ENCODE peak calls at places on chromosomes 7 and 10, in ten cellular contexts. I, F, Y, C, W, S, M, Z, J and H are unnamed samples.

GRCh38 chr7:1424041-1424440 is 35.2 kb downstream of the MICALL2 start:
- DNase-seq in I (no peak), F (no peak), Y (no peak), C (no peak), W (no peak), S (no peak), M (no peak), Z (no peak), J (no peak), H (no peak)

GRCh38 chr10:3068968-3069737 is 1.8 kb downstream of the PFKP start:
- DNase-seq in I (no peak), F (peak), Y (no peak), C (no peak), W (no peak), S (no peak), M (no peak), Z (no peak), J (peak), H (peak)

GRCh38 chr10:2921956-2922680 is 145.2 kb upstream of the PFKP start:
- DNase-seq in I (no peak), F (no peak), Y (peak), C (no peak), W (no peak), S (no peak), M (no peak), Z (no peak), J (peak), H (no peak)

GRCh38 chr10:84196083-84196482 is 1.7 kb downstream of the CDHR1 start:
- DNase-seq in I (peak), F (no peak), Y (no peak), C (no peak), W (no peak), S (no peak), M (no peak), Z (no peak), J (no peak), H (no peak)

GRCh38 chr7:87413951-87414381 is 61.5 kb downstream of the ABCB4 start:
- DNase-seq in I (no peak), F (no peak), Y (peak), C (no peak), W (no peak), S (no peak), M (no peak), Z (peak), J (no peak), H (no peak)

GRCh38 chr7:17009007-17009719 is 127.4 kb upstream of the AGR3 start:
- DNase-seq in I (peak), F (no peak), Y (peak), C (no peak), W (no peak), S (no peak), M (no peak), Z (no peak), J (no peak), H (no peak)

GRCh38 chr7:100894860-100895700 is 608 bp downstream of the ACHE start:
- DNase-seq in I (no peak), F (peak), Y (no peak), C (no peak), W (peak), S (peak), M (no peak), Z (peak), J (peak), H (peak)

GRCh38 chr10:94409016-94409657 is 6.8 kb downstream of the TBC1D12 start:
- DNase-seq in I (no peak), F (peak), Y (no peak), C (no peak), W (no peak), S (no peak), M (no peak), Z (no peak), J (no peak), H (no peak)

GRCh38 chr10:122014652-122015248 is 25.8 kb downstream of the TACC2 start:
- DNase-seq in I (no peak), F (no peak), Y (no peak), C (no peak), W (no peak), S (no peak), M (no peak), Z (no peak), J (no peak), H (no peak)

GRCh38 chr10:123666318-123667291 is at the start of gene GPR26:
- DNase-seq in I (no peak), F (peak), Y (no peak), C (no peak), W (no peak), S (no peak), M (no peak), Z (no peak), J (no peak), H (peak)

GRCh38 chr10:27390681-27391080 is 113.4 kb upstream of the RAB18 start:
- DNase-seq in I (no peak), F (no peak), Y (peak), C (no peak), W (no peak), S (no peak), M (no peak), Z (no peak), J (no peak), H (no peak)

GRCh38 chr10:96468845-96469244 is 44.9 kb downstream of the TLL2 start:
- DNase-seq in I (no peak), F (no peak), Y (no peak), C (no peak), W (no peak), S (no peak), M (no peak), Z (no peak), J (no peak), H (no peak)

GRCh38 chr7:178444-178843 is 13.9 kb upstream of the FAM20C start:
- DNase-seq in I (no peak), F (no peak), Y (no peak), C (no peak), W (no peak), S (no peak), M (no peak), Z (no peak), J (no peak), H (no peak)

GRCh38 chr7:4472739-4473138 is 209.4 kb upstream of the FOXK1 start:
- DNase-seq in I (no peak), F (peak), Y (no peak), C (no peak), W (no peak), S (no peak), M (no peak), Z (no peak), J (no peak), H (no peak)

GRCh38 chr10:81135851-81136250 is 598.1 kb downstream of the SH2D4B start:
- DNase-seq in I (no peak), F (no peak), Y (no peak), C (no peak), W (no peak), S (no peak), M (no peak), Z (no peak), J (no peak), H (no peak)

GRCh38 chr10:7090529-7090928 is 320.3 kb downstream of the SFMBT2 start:
- DNase-seq in I (no peak), F (no peak), Y (peak), C (no peak), W (no peak), S (no peak), M (no peak), Z (no peak), J (no peak), H (no peak)

GRCh38 chr10:77104459-77104980 is 533.1 kb downstream of the KCNMA1 start:
- DNase-seq in I (no peak), F (no peak), Y (peak), C (no peak), W (no peak), S (no peak), M (no peak), Z (peak), J (no peak), H (no peak)

GRCh38 chr10:5975641-5976473 is 1.5 kb downstream of the IL15RA start:
- DNase-seq in I (peak), F (no peak), Y (no peak), C (peak), W (no peak), S (no peak), M (no peak), Z (no peak), J (no peak), H (no peak)

GRCh38 chr7:84510501-84510900 is 315.9 kb upstream of the SEMA3A start:
- DNase-seq in I (no peak), F (no peak), Y (peak), C (no peak), W (no peak), S (no peak), M (no peak), Z (no peak), J (no peak), H (no peak)

GRCh38 chr10:97888641-97889262 is 39.1 kb downstream of the GOLGA7B start:
- DNase-seq in I (no peak), F (no peak), Y (peak), C (peak), W (peak), S (no peak), M (no peak), Z (no peak), J (peak), H (no peak)

GRCh38 chr10:32961892-32962369 is 3.9 kb upstream of the ITGB1 start:
- DNase-seq in I (no peak), F (no peak), Y (peak), C (no peak), W (no peak), S (no peak), M (peak), Z (no peak), J (peak), H (no peak)

GRCh38 chr10:120115959-120116358 is 223.4 kb downstream of the SEC23IP start:
- DNase-seq in I (no peak), F (peak), Y (no peak), C (no peak), W (no peak), S (no peak), M (no peak), Z (no peak), J (no peak), H (no peak)

GRCh38 chr10:71714592-71714991 is 5.0 kb downstream of the C10orf105 start:
- DNase-seq in I (no peak), F (no peak), Y (no peak), C (no peak), W (no peak), S (no peak), M (no peak), Z (no peak), J (no peak), H (no peak)

GRCh38 chr7:27647052-27647451 is 15.6 kb downstream of the HIBADH start:
- DNase-seq in I (no peak), F (no peak), Y (peak), C (no peak), W (no peak), S (no peak), M (no peak), Z (no peak), J (no peak), H (no peak)

GRCh38 chr7:47571355-47572100 is 10.4 kb downstream of the TNS3 start:
- DNase-seq in I (no peak), F (no peak), Y (peak), C (peak), W (peak), S (no peak), M (peak), Z (peak), J (peak), H (no peak)

GRCh38 chr7:37433166-37433565 is 15.5 kb downstream of the ELMO1 start:
- DNase-seq in I (no peak), F (no peak), Y (no peak), C (no peak), W (no peak), S (no peak), M (no peak), Z (no peak), J (no peak), H (no peak)

GRCh38 chr7:136925049-136925448 is 56.6 kb downstream of the CHRM2 start:
- DNase-seq in I (no peak), F (no peak), Y (peak), C (no peak), W (no peak), S (no peak), M (no peak), Z (no peak), J (no peak), H (no peak)

GRCh38 chr10:114684085-114684821 is 26.2 kb upstream of the ABLIM1 start:
- DNase-seq in I (no peak), F (no peak), Y (peak), C (peak), W (peak), S (no peak), M (no peak), Z (peak), J (peak), H (no peak)

DNA sequence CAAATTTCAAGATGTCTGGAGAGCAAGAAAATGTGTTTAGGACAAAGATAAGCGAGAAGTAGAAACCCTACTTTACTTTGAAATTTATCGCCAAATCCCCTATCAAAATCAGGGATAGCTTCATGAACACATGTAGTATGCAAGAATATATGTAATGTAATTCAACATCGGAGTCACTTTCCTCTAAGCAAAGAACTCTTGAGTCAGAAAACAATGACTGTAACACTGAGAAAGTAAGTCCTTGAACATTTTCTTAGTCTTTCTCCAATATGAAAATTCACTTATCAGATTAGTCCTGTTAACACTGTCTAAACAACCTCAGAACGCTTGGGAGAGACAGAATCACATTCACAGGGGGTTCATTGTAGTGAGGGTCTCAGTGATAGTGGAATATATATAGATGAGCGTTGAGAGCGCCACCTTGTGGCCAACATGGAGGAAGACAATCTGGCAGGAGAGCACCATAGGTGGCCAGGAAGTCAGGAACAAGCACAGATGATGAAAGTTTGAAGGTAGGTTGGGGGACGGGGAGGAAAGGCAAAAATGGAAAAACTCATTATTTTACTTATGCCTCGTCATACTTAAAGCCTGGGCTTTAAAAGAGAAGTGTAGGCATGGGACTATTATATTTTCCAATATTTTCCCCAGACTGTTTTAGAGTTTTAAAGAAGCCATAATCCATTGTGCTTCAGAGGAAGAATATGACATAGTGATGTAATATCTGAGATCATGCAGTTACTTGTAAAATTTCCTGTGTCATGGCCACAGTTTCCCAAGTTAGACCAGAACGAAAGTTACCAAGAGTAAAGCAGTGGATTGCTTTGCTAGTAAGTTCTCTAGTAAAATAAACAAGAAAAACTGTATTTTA is 115.5 kb upstream of the GNAI1 start:
- DNase-seq in I (no peak), F (peak), Y (peak), C (no peak), W (no peak), S (no peak), M (peak), Z (no peak), J (peak), H (peak)
- TF ChIP-seq CTCF in I (peak), F (peak), Y (peak), C (peak), W (peak), S (no peak), M (peak), Z (peak), J (peak), H (peak)

GRCh38 chr10:127200646-127201045 is 4.3 kb upstream of the INSYN2A start:
- DNase-seq in I (no peak), F (no peak), Y (no peak), C (no peak), W (no peak), S (no peak), M (no peak), Z (no peak), J (no peak), H (no peak)

GRCh38 chr10:127196227-127196954 is at the start of gene INSYN2A:
- DNase-seq in I (no peak), F (peak), Y (peak), C (no peak), W (no peak), S (no peak), M (no peak), Z (peak), J (peak), H (peak)

GRCh38 chr10:127198721-127199120 is 2.3 kb upstream of the INSYN2A start:
- DNase-seq in I (no peak), F (no peak), Y (no peak), C (no peak), W (no peak), S (no peak), M (no peak), Z (no peak), J (no peak), H (no peak)

GRCh38 chr10:127196955-127197432 is 603 bp upstream of the INSYN2A start:
- DNase-seq in I (no peak), F (no peak), Y (peak), C (no peak), W (no peak), S (no peak), M (no peak), Z (no peak), J (no peak), H (no peak)

DNA sequence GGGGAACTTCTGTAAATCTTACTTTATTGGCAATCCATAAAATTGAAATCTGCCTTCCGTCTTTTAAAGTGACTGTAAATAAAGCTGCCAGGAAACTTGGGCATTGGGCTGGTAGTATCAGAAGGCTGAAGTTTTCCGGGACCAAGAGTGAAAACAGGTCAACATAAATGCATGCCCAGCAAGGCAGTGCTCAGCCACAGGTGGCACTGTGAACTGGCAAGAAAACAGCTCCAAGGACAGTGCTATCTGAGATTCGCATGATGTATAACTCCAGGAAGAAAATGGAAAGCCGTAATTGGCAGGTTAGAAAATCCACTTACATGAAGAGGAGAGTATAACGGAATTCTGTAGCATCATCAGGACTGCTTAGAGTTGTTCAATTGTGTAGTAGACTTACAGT is 1.9 kb upstream of the INSYN2A start:
- DNase-seq in I (no peak), F (no peak), Y (no peak), C (no peak), W (no peak), S (no peak), M (no peak), Z (no peak), J (no peak), H (no peak)
- TF ChIP-seq CTCF in I (no peak), F (no peak), Y (peak), C (no peak), W (no peak), S (no peak), M (no peak), Z (no peak), J (no peak), H (no peak)

GRCh38 chr7:151876899-151877777 is at the start of gene PRKAG2:
- DNase-seq in I (peak), F (peak), Y (peak), C (no peak), W (peak), S (peak), M (peak), Z (peak), J (peak), H (peak)
- TF ChIP-seq CTCF in I (peak), F (no peak), Y (no peak), C (no peak), W (no peak), S (no peak), M (no peak), Z (no peak), J (no peak), H (no peak)

DNA sequence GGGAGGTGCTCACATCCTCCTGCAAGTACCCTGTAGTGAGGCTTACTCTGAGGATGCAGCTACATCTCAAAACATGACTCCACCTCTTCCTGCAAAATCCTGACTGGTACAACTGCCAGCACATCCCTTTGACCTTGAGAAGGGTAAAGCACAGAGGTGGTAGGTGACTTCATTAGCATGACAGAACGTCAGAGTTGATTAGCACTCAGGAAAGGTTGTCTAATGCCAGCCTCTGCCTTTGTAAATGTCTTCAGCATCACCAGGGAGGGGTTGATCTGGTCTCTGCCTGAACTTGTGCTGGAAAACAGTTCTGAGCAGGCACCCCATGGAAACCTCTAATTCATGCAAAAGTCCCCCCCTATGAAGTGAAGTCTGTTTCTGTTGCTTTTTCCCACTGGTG is 591.3 kb upstream of the GALNT17 start:
- DNase-seq in I (no peak), F (no peak), Y (no peak), C (no peak), W (no peak), S (no peak), M (no peak), Z (no peak), J (no peak), H (no peak)
- TF ChIP-seq CTCF in I (no peak), F (no peak), Y (no peak), C (no peak), W (no peak), S (no peak), M (no peak), Z (no peak), J (no peak), H (no peak)

GRCh38 chr10:58477902-58478301 is 34.8 kb upstream of the BICC1 start:
- DNase-seq in I (no peak), F (no peak), Y (no peak), C (no peak), W (no peak), S (no peak), M (no peak), Z (no peak), J (no peak), H (no peak)
- TF ChIP-seq CTCF in I (no peak), F (no peak), Y (peak), C (no peak), W (no peak), S (no peak), M (no peak), Z (no peak), J (no peak), H (no peak)